ENCODE peak calls at places on chromosomes 4 and X, in eight cellular contexts. R, Q, Z, F, E, H, T and M are unnamed samples.

GRCh38 chr4:4425696-4426095 is 38.8 kb downstream of the NSG1 start:
- DNase-seq in H (no peak), E (no peak), R (no peak), Z (no peak), Q (no peak), F (no peak), T (no peak), M (no peak)

GRCh38 chr4:163343604-163344146 is at the start of gene NPY5R:
- DNase-seq in T (no peak), R (no peak), Z (peak; percentile 45), F (no peak), Q (peak; percentile 24), H (no peak), E (peak; percentile 11), M (no peak)

GRCh38 chrX:68684291-68684918 is 36.9 kb downstream of the STARD8 start:
- DNase-seq in T (no peak), Q (no peak), F (no peak), H (no peak), Z (no peak), R (no peak), E (peak; percentile 79), M (no peak)

GRCh38 chr4:4647041-4647440 is 105.2 kb upstream of the STX18 start:
- DNase-seq in R (no peak), H (no peak), Z (no peak), E (no peak), F (no peak), T (no peak), Q (no peak), M (no peak)

GRCh38 chrX:118802857-118803256 is 20.8 kb upstream of the ZCCHC12 start:
- DNase-seq in T (no peak), R (no peak), Q (no peak), Z (peak; percentile 2), F (no peak), H (no peak), E (no peak), M (no peak)

GRCh38 chrX:11423362-11423818 is 130.2 kb downstream of the AMELX start:
- DNase-seq in Z (no peak), F (no peak), E (no peak), Q (peak; percentile 54), H (peak; percentile 21), R (no peak), T (no peak), M (no peak)

GRCh38 chr4:30535255-30535654 is 184.9 kb upstream of the PCDH7 start:
- DNase-seq in T (no peak), H (no peak), E (no peak), F (no peak), Q (no peak), Z (no peak), R (no peak), M (no peak)

GRCh38 chr4:55312491-55313101 is 33.4 kb upstream of the SRD5A3 start:
- DNase-seq in Z (peak; percentile 52), Q (peak; percentile 45), F (no peak), T (no peak), E (peak; percentile 34), R (no peak), H (peak; percentile 50), M (peak; percentile 50)

GRCh38 chr4:111666826-111667360 is 478.4 kb upstream of the FAM241A start:
- DNase-seq in R (no peak), H (no peak), Q (no peak), E (no peak), Z (no peak), T (peak; percentile 83), F (no peak), M (no peak)